ENCODE peak calls at places on chromosomes 1 and 21, in ten cellular contexts. E is cardiac muscle cell, C is hepatocyte, L is brain microvascular endothelial cell, P is pancreas, R is thoracic aorta, G is heart left ventricle, O is ascending aorta, M is choroid plexus epithelial cell, B is psoas muscle. J is an unnamed sample.
A peak's percentile ranks its signal among the peaks of the same experiment; 100 is the strongest.

GRCh38 chr1:66575739-66576138 is 41.8 kb downstream of the SGIP1 start:
- DNase-seq in E (peak; percentile 91), C (peak; percentile 77), L (peak; percentile 86), P (no peak), R (no peak), G (peak; percentile 36), O (no peak), M (peak; percentile 94), B (no peak), J (peak; percentile 94)

GRCh38 chr21:14773777-14774345 is 227.7 kb upstream of the SAMSN1 start:
- DNase-seq in E (peak; percentile 46), C (peak; percentile 35), L (peak; percentile 26), P (peak; percentile 55), R (no peak), G (peak; percentile 32), O (peak; percentile 68), M (peak; percentile 72), B (peak; percentile 20), J (no peak)

GRCh38 chr1:216175714-216176113 is 247.5 kb downstream of the USH2A start:
- DNase-seq in E (no peak), C (no peak), L (no peak), P (no peak), R (no peak), G (no peak), O (no peak), M (no peak), B (no peak), J (no peak)

GRCh38 chr21:45293214-45293725 is 5.6 kb upstream of the POFUT2 start:
- DNase-seq in E (peak; percentile 42), C (peak; percentile 43), L (peak; percentile 49), P (no peak), R (no peak), G (peak; percentile 56), O (peak; percentile 80), M (peak; percentile 49), B (no peak), J (no peak)

GRCh38 chr1:184888505-184888904 is 85.8 kb downstream of the NIBAN1 start:
- DNase-seq in E (peak; percentile 53), C (no peak), L (peak; percentile 39), P (no peak), R (no peak), G (no peak), O (no peak), M (peak; percentile 74), B (no peak), J (no peak)

GRCh38 chr1:2152914-2153313 is 41.7 kb downstream of the FAAP20 start:
- DNase-seq in E (no peak), C (no peak), L (no peak), P (no peak), R (no peak), G (no peak), O (no peak), M (no peak), B (no peak), J (no peak)

GRCh38 chr1:199174336-199174735 is 535.5 kb downstream of the PTPRC start:
- DNase-seq in E (peak; percentile 11), C (no peak), L (no peak), P (no peak), R (no peak), G (no peak), O (no peak), M (no peak), B (no peak), J (no peak)

GRCh38 chr1:168064216-168064615 is 72.5 kb downstream of the GPR161 start:
- DNase-seq in E (no peak), C (no peak), L (no peak), P (no peak), R (no peak), G (no peak), O (no peak), M (no peak), B (no peak), J (no peak)

GRCh38 chr1:2451744-2452582 is 24.1 kb upstream of the PLCH2 start:
- DNase-seq in E (peak; percentile 24), C (peak; percentile 46), L (peak; percentile 94), P (no peak), R (no peak), G (no peak), O (no peak), M (peak; percentile 61), B (no peak), J (peak; percentile 29)

GRCh38 chr1:17858027-17858426 is 102.9 kb downstream of the ACTL8 start:
- DNase-seq in E (peak; percentile 64), C (no peak), L (no peak), P (no peak), R (no peak), G (no peak), O (no peak), M (no peak), B (no peak), J (no peak)

GRCh38 chr1:209838537-209838936 is 10.8 kb downstream of the UTP25 start:
- DNase-seq in E (no peak), C (peak; percentile 39), L (no peak), P (no peak), R (no peak), G (no peak), O (no peak), M (no peak), B (no peak), J (no peak)

GRCh38 chr21:46077674-46078101 is 20.2 kb upstream of the COL6A2 start:
- DNase-seq in E (no peak), C (no peak), L (no peak), P (peak; percentile 9), R (no peak), G (no peak), O (peak; percentile 38), M (no peak), B (no peak), J (no peak)

GRCh38 chr1:196309386-196309785 is 298.9 kb downstream of the KCNT2 start:
- DNase-seq in E (peak; percentile 66), C (peak; percentile 36), L (no peak), P (no peak), R (no peak), G (no peak), O (no peak), M (peak; percentile 73), B (no peak), J (peak; percentile 15)

GRCh38 chr1:155022927-155023236 is 10.7 kb downstream of the DCST2 start:
- DNase-seq in E (no peak), C (no peak), L (no peak), P (no peak), R (no peak), G (peak; percentile 66), O (no peak), M (peak; percentile 18), B (no peak), J (no peak)

GRCh38 chr1:178121883-178122282 is 28.0 kb downstream of the RASAL2 start:
- DNase-seq in E (no peak), C (no peak), L (no peak), P (no peak), R (no peak), G (no peak), O (no peak), M (no peak), B (no peak), J (no peak)

GRCh38 chr1:47598357-47598756 is 160.5 kb downstream of the FOXD2 start:
- DNase-seq in E (no peak), C (no peak), L (no peak), P (no peak), R (no peak), G (no peak), O (peak; percentile 45), M (no peak), B (no peak), J (no peak)

GRCh38 chr21:18384771-18385170 is 18.8 kb downstream of the TMPRSS15 start:
- DNase-seq in E (no peak), C (peak; percentile 53), L (no peak), P (no peak), R (no peak), G (no peak), O (no peak), M (peak; percentile 60), B (no peak), J (no peak)
- TF ChIP-seq CTCF in E (peak; percentile 9), C (peak; percentile 73), L (peak; percentile 40), P (peak; percentile 19), R (no peak), G (peak; percentile 39), O (no peak), M (peak; percentile 64), B (peak; percentile 30), J (peak; percentile 8)

DNA sequence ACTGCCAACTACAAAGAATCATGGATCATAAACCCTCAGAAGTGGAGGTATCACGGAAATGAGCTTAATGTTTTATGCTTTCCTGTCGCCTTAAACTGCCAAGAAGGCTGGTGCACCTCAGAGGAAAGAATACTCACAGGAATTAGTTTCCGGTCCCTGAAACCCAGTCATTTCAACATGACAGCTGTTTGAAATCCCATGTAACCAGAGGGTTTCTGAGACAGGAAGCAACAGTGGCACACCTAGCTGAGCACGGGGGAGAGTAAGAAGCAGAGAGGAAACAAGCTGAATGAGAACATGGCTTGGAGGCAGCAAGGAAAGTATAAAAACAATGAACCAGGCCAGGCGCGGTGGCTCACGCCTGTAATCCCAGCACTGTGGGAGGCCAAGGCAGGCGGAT is 3.9 kb downstream of the JAK1 start:
- DNase-seq in E (no peak), C (no peak), L (no peak), P (no peak), R (no peak), G (no peak), O (no peak), M (no peak), B (no peak), J (no peak)
- H3K4me3 ChIP-seq in E (no peak overlapping the region), C (no peak overlapping the region), L (no peak overlapping the region), P (no peak overlapping the region), R (no peak overlapping the region), G (no peak overlapping the region), O (no peak overlapping the region), M (no peak overlapping the region), B (no peak overlapping the region), J (no peak overlapping the region)

DNA sequence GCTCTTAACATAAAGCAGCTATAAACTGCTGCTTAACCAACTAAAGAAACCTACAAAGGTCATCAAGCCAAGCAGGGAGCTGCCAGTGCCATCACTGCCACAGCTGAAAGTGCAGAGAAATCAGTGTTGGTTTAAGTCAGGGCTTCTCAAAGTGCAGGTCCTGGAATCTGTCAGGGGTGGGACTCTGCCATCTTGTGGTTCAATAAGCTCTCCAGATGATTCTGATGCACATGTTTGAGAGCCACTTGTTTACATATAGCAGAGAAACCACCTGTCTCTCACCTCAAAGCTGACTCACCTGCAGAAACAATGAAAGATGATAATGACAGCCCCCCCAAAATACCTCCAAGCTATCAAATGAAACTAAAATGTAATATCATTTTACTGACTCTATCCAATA is 49.3 kb downstream of the SH3GLB1 start:
- DNase-seq in E (no peak), C (no peak), L (no peak), P (no peak), R (no peak), G (no peak), O (no peak), M (peak; percentile 34), B (no peak), J (no peak)
- TF ChIP-seq CTCF in E (no peak), C (peak; percentile 11), L (peak; percentile 52), P (no peak), R (no peak), G (no peak), O (no peak), M (peak; percentile 41), B (peak; percentile 13), J (peak; percentile 13)

GRCh38 chr1:67687649-67688048 is 2.6 kb downstream of the GADD45A start:
- DNase-seq in E (peak; percentile 86), C (no peak), L (peak; percentile 49), P (no peak), R (no peak), G (no peak), O (no peak), M (peak; percentile 89), B (no peak), J (no peak)
- H3K4me3 ChIP-seq in E (peak overlapping the region; percentile 88), C (peak overlapping the region; percentile 19), L (peak overlapping the region; percentile 94), P (peak overlapping the region; percentile 86), R (peak overlapping the region; percentile 97), G (peak overlapping the region; percentile 85), O (peak overlapping the region; percentile 94), M (peak overlapping the region; percentile 97), B (peak overlapping the region; percentile 88), J (peak overlapping the region; percentile 99)

GRCh38 chr1:156052862-156053769 is 482 bp downstream of the UBQLN4 start:
- DNase-seq in E (peak; percentile 71), C (peak; percentile 90), L (peak; percentile 66), P (peak; percentile 66), R (peak; percentile 9), G (peak; percentile 50), O (peak; percentile 80), M (peak; percentile 82), B (peak; percentile 67), J (peak; percentile 43)
- TF ChIP-seq CTCF in E (peak; percentile 31), C (peak; percentile 44), L (peak; percentile 56), P (no peak), R (no peak), G (peak; percentile 19), O (no peak), M (peak; percentile 25), B (no peak), J (peak; percentile 20)

J was measured in HFF-Myc.